ENCODE peak calls at places on chromosome 2, in nine cellular contexts. G is caudate nucleus, B is GM10248, E is left ventricle myocardium superior, V is tibial nerve, S is HCT116, Q is transverse colon, I is endodermal cell, T is nephron progenitor cell. Z is an unnamed sample.
A peak's percentile ranks its signal among the peaks of the same experiment; 100 is the strongest.

GRCh38 chr2:207083361-207084080 is 82.2 kb downstream of the KLF7 start:
- DNase-seq in G (no peak), B (no peak), E (no peak), V (no peak), S (no peak), Q (no peak), I (no peak), T (no peak), Z (no peak)

GRCh38 chr2:147777408-147777807 is 67.4 kb upstream of the ACVR2A start:
- DNase-seq in G (no peak), B (no peak), E (no peak), V (no peak), S (no peak), Q (no peak), I (no peak), T (no peak), Z (no peak)

GRCh38 chr2:85590950-85591349 is 4.6 kb upstream of the RNF181 start:
- DNase-seq in G (no peak), B (no peak), E (no peak), V (no peak), S (no peak), Q (no peak), I (no peak), T (no peak), Z (no peak)

GRCh38 chr2:164061129-164061746 is 325.4 kb upstream of the FIGN start:
- DNase-seq in G (no peak), B (peak; percentile 22), E (no peak), V (peak; percentile 60), S (peak; percentile 22), Q (no peak), I (peak; percentile 90), T (peak; percentile 63), Z (peak; percentile 5)

GRCh38 chr2:205975082-205975949 is 110.7 kb downstream of the INO80D start:
- DNase-seq in G (no peak), B (peak; percentile 35), E (no peak), V (no peak), S (peak; percentile 26), Q (peak; percentile 65), I (no peak), T (no peak), Z (no peak)

GRCh38 chr2:32553829-32554432 is 73.9 kb upstream of the TTC27 start:
- DNase-seq in G (no peak), B (peak; percentile 66), E (no peak), V (peak; percentile 51), S (peak; percentile 12), Q (no peak), I (no peak), T (no peak), Z (peak; percentile 38)

GRCh38 chr2:234788841-234789240 is 163.0 kb upstream of the SH3BP4 start:
- DNase-seq in G (no peak), B (no peak), E (no peak), V (no peak), S (no peak), Q (no peak), I (no peak), T (no peak), Z (no peak)

GRCh38 chr2:74146929-74147728 is 583 bp downstream of the BOLA3 start:
- DNase-seq in G (no peak), B (no peak), E (no peak), V (no peak), S (no peak), Q (no peak), I (no peak), T (no peak), Z (no peak)

GRCh38 chr2:157677941-157678340 is 49.3 kb upstream of the ACVR1C start:
- DNase-seq in G (no peak), B (no peak), E (no peak), V (no peak), S (no peak), Q (no peak), I (no peak), T (no peak), Z (no peak)

GRCh38 chr2:40450066-40450841 is 1.6 kb downstream of the SLC8A1 start:
- DNase-seq in G (no peak), B (no peak), E (peak; percentile 51), V (no peak), S (no peak), Q (no peak), I (no peak), T (no peak), Z (no peak)

GRCh38 chr2:150182564-150183249 is 304.8 kb downstream of the RND3 start:
- DNase-seq in G (no peak), B (no peak), E (no peak), V (no peak), S (no peak), Q (no peak), I (no peak), T (no peak), Z (no peak)

GRCh38 chr2:168951871-168952270 is 50.8 kb downstream of the G6PC2 start:
- DNase-seq in G (no peak), B (no peak), E (no peak), V (no peak), S (no peak), Q (no peak), I (no peak), T (no peak), Z (no peak)

GRCh38 chr2:15043336-15044058 is 411.0 kb downstream of the LRATD1 start:
- DNase-seq in G (no peak), B (no peak), E (no peak), V (no peak), S (no peak), Q (peak; percentile 13), I (no peak), T (no peak), Z (no peak)

GRCh38 chr2:3302421-3302750 is 75.2 kb downstream of the EIPR1 start:
- DNase-seq in G (no peak), B (no peak), E (no peak), V (no peak), S (no peak), Q (no peak), I (no peak), T (no peak), Z (no peak)

GRCh38 chr2:23419171-23420090 is 34.5 kb downstream of the KLHL29 start:
- DNase-seq in G (no peak), B (no peak), E (no peak), V (no peak), S (no peak), Q (no peak), I (no peak), T (no peak), Z (no peak)

GRCh38 chr2:110999626-111000025 is 121.1 kb upstream of the BCL2L11 start:
- DNase-seq in G (no peak), B (no peak), E (no peak), V (no peak), S (no peak), Q (no peak), I (no peak), T (no peak), Z (no peak)

GRCh38 chr2:157087373-157088005 is 170.0 kb upstream of the GALNT5 start:
- DNase-seq in G (no peak), B (no peak), E (peak; percentile 53), V (peak; percentile 27), S (no peak), Q (no peak), I (no peak), T (no peak), Z (no peak)

GRCh38 chr2:238251986-238252385 is 12.1 kb upstream of the HES6 start:
- DNase-seq in G (no peak), B (no peak), E (peak; percentile 11), V (no peak), S (no peak), Q (no peak), I (no peak), T (no peak), Z (no peak)

GRCh38 chr2:219308142-219309093 is 783 bp downstream of the PTPRN start:
- DNase-seq in G (no peak), B (peak; percentile 84), E (peak; percentile 83), V (no peak), S (peak; percentile 29), Q (peak; percentile 53), I (peak; percentile 97), T (peak; percentile 98), Z (no peak)

GRCh38 chr2:73970268-73970803 is 14.4 kb upstream of the TET3 start:
- DNase-seq in G (no peak), B (no peak), E (no peak), V (no peak), S (no peak), Q (no peak), I (no peak), T (no peak), Z (no peak)

GRCh38 chr2:150097891-150098595 is 389.4 kb downstream of the RND3 start:
- DNase-seq in G (no peak), B (no peak), E (no peak), V (no peak), S (no peak), Q (no peak), I (no peak), T (no peak), Z (no peak)

GRCh38 chr2:117299451-117299850 is 515.0 kb upstream of the DDX18 start:
- DNase-seq in G (no peak), B (no peak), E (no peak), V (no peak), S (no peak), Q (no peak), I (no peak), T (no peak), Z (no peak)

GRCh38 chr2:151775057-151775740 is 40.9 kb upstream of the NEB start:
- DNase-seq in G (no peak), B (no peak), E (no peak), V (no peak), S (no peak), Q (no peak), I (no peak), T (no peak), Z (no peak)

GRCh38 chr2:186044761-186045160 is 306.2 kb downstream of the FSIP2 start:
- DNase-seq in G (no peak), B (no peak), E (no peak), V (no peak), S (no peak), Q (no peak), I (no peak), T (no peak), Z (no peak)

GRCh38 chr2:135186054-135186453 is 134.0 kb downstream of the RAB3GAP1 start:
- DNase-seq in G (no peak), B (no peak), E (no peak), V (no peak), S (no peak), Q (no peak), I (no peak), T (no peak), Z (no peak)

GRCh38 chr2:220748875-220749479 is 823.1 kb downstream of the EPHA4 start:
- DNase-seq in G (no peak), B (no peak), E (no peak), V (no peak), S (no peak), Q (no peak), I (peak; percentile 58), T (peak; percentile 21), Z (no peak)

GRCh38 chr2:46669996-46670793 is 190.8 kb downstream of the TMEM247 start:
- DNase-seq in G (no peak), B (no peak), E (no peak), V (no peak), S (no peak), Q (no peak), I (no peak), T (no peak), Z (no peak)

Z was measured in GM12864.